ENCODE peak calls at places on chromosomes 11 and 22, in eight cellular contexts. One of them, this sample, is unnamed.

GRCh38 chr11:12223771-12224536 is 113.6 kb downstream of the MICAL2 start:
- DNase-seq in psoas muscle: no peak
- DNase-seq in PC-3: peak; percentile 64
- DNase-seq in heart left ventricle: no peak
- DNase-seq in right atrium auricular region: no peak
- DNase-seq in HCT116: no peak
- DNase-seq in kidney: no peak
- DNase-seq in uterus: no peak
- DNase-seq in this sample: no peak

GRCh38 chr11:133047036-133047800 is 485.1 kb downstream of the OPCML start:
- DNase-seq in psoas muscle: no peak
- DNase-seq in PC-3: no peak
- DNase-seq in heart left ventricle: no peak
- DNase-seq in right atrium auricular region: no peak
- DNase-seq in HCT116: no peak
- DNase-seq in kidney: no peak
- DNase-seq in uterus: no peak
- DNase-seq in this sample: no peak

GRCh38 chr11:7892751-7893356 is 38.2 kb downstream of the OR10A6 start:
- DNase-seq in psoas muscle: no peak
- DNase-seq in PC-3: peak; percentile 81
- DNase-seq in heart left ventricle: no peak
- DNase-seq in right atrium auricular region: no peak
- DNase-seq in HCT116: peak; percentile 22
- DNase-seq in kidney: no peak
- DNase-seq in uterus: no peak
- DNase-seq in this sample: no peak

GRCh38 chr22:28883657-28883916 is 215 bp downstream of the ZNRF3 start:
- DNase-seq in psoas muscle: no peak
- DNase-seq in PC-3: no peak
- DNase-seq in heart left ventricle: no peak
- DNase-seq in right atrium auricular region: no peak
- DNase-seq in HCT116: no peak
- DNase-seq in kidney: no peak
- DNase-seq in uterus: no peak
- DNase-seq in this sample: no peak

GRCh38 chr22:49690454-49690853 is 137.2 kb downstream of the BRD1 start:
- DNase-seq in psoas muscle: no peak
- DNase-seq in PC-3: no peak
- DNase-seq in heart left ventricle: no peak
- DNase-seq in right atrium auricular region: peak; percentile 23
- DNase-seq in HCT116: no peak
- DNase-seq in kidney: no peak
- DNase-seq in uterus: no peak
- DNase-seq in this sample: no peak

GRCh38 chr11:117843666-117844484 is 19.3 kb upstream of the FXYD2 start:
- DNase-seq in psoas muscle: peak; percentile 77
- DNase-seq in PC-3: peak; percentile 82
- DNase-seq in heart left ventricle: peak; percentile 79
- DNase-seq in right atrium auricular region: peak; percentile 83
- DNase-seq in HCT116: peak; percentile 54
- DNase-seq in kidney: peak; percentile 90
- DNase-seq in uterus: peak; percentile 86
- DNase-seq in this sample: peak; percentile 95

GRCh38 chr11:66904561-66904960 is 47.7 kb downstream of the LRFN4 start:
- DNase-seq in psoas muscle: no peak
- DNase-seq in PC-3: peak; percentile 48
- DNase-seq in heart left ventricle: no peak
- DNase-seq in right atrium auricular region: no peak
- DNase-seq in HCT116: no peak
- DNase-seq in kidney: no peak
- DNase-seq in uterus: no peak
- DNase-seq in this sample: no peak

GRCh38 chr11:43072911-43073310 is 238.9 kb upstream of the API5 start:
- DNase-seq in psoas muscle: no peak
- DNase-seq in PC-3: no peak
- DNase-seq in heart left ventricle: no peak
- DNase-seq in right atrium auricular region: no peak
- DNase-seq in HCT116: no peak
- DNase-seq in kidney: no peak
- DNase-seq in uterus: no peak
- DNase-seq in this sample: no peak

GRCh38 chr11:47144541-47144940 is 32.1 kb downstream of the ARFGAP2 start:
- DNase-seq in psoas muscle: no peak
- DNase-seq in PC-3: no peak
- DNase-seq in heart left ventricle: no peak
- DNase-seq in right atrium auricular region: no peak
- DNase-seq in HCT116: no peak
- DNase-seq in kidney: no peak
- DNase-seq in uterus: no peak
- DNase-seq in this sample: no peak

GRCh38 chr11:115678942-115679341 is 174.7 kb upstream of the CADM1 start:
- DNase-seq in psoas muscle: peak; percentile 35
- DNase-seq in PC-3: no peak
- DNase-seq in heart left ventricle: no peak
- DNase-seq in right atrium auricular region: no peak
- DNase-seq in HCT116: no peak
- DNase-seq in kidney: no peak
- DNase-seq in uterus: no peak
- DNase-seq in this sample: peak; percentile 77

GRCh38 chr22:20413217-20414058 is 19.5 kb downstream of the ZNF74 start:
- DNase-seq in psoas muscle: no peak
- DNase-seq in PC-3: no peak
- DNase-seq in heart left ventricle: no peak
- DNase-seq in right atrium auricular region: no peak
- DNase-seq in HCT116: no peak
- DNase-seq in kidney: no peak
- DNase-seq in uterus: no peak
- DNase-seq in this sample: no peak

GRCh38 chr11:2674681-2675131 is 25.1 kb downstream of the KCNQ1OT1 start:
- DNase-seq in psoas muscle: no peak
- DNase-seq in PC-3: no peak
- DNase-seq in heart left ventricle: no peak
- DNase-seq in right atrium auricular region: no peak
- DNase-seq in HCT116: no peak
- DNase-seq in kidney: peak; percentile 61
- DNase-seq in uterus: no peak
- DNase-seq in this sample: no peak

GRCh38 chr11:6388747-6389146 is 1.5 kb upstream of the SMPD1 start:
- DNase-seq in psoas muscle: no peak
- DNase-seq in PC-3: no peak
- DNase-seq in heart left ventricle: no peak
- DNase-seq in right atrium auricular region: no peak
- DNase-seq in HCT116: no peak
- DNase-seq in kidney: no peak
- DNase-seq in uterus: no peak
- DNase-seq in this sample: no peak

GRCh38 chr22:19868773-19869471 is 14.2 kb upstream of the GNB1L start:
- DNase-seq in psoas muscle: peak; percentile 8
- DNase-seq in PC-3: no peak
- DNase-seq in heart left ventricle: no peak
- DNase-seq in right atrium auricular region: no peak
- DNase-seq in HCT116: no peak
- DNase-seq in kidney: peak; percentile 59
- DNase-seq in uterus: peak; percentile 12
- DNase-seq in this sample: peak; percentile 46

GRCh38 chr11:129643031-129643721 is 172.5 kb upstream of the TMEM45B start:
- DNase-seq in psoas muscle: no peak
- DNase-seq in PC-3: peak; percentile 98
- DNase-seq in heart left ventricle: no peak
- DNase-seq in right atrium auricular region: no peak
- DNase-seq in HCT116: no peak
- DNase-seq in kidney: no peak
- DNase-seq in uterus: no peak
- DNase-seq in this sample: no peak

GRCh38 chr22:39449708-39450107 is 7.1 kb upstream of the MGAT3 start:
- DNase-seq in psoas muscle: no peak
- DNase-seq in PC-3: no peak
- DNase-seq in heart left ventricle: no peak
- DNase-seq in right atrium auricular region: no peak
- DNase-seq in HCT116: no peak
- DNase-seq in kidney: no peak
- DNase-seq in uterus: no peak
- DNase-seq in this sample: no peak

GRCh38 chr11:19199037-19199436 is 2.7 kb downstream of the CSRP3 start:
- DNase-seq in psoas muscle: no peak
- DNase-seq in PC-3: no peak
- DNase-seq in heart left ventricle: peak; percentile 29
- DNase-seq in right atrium auricular region: no peak
- DNase-seq in HCT116: no peak
- DNase-seq in kidney: no peak
- DNase-seq in uterus: no peak
- DNase-seq in this sample: no peak

GRCh38 chr11:65425105-65425970 is 2.7 kb downstream of the NEAT1 start:
- DNase-seq in psoas muscle: no peak
- DNase-seq in PC-3: peak; percentile 77
- DNase-seq in heart left ventricle: no peak
- DNase-seq in right atrium auricular region: peak; percentile 59
- DNase-seq in HCT116: peak; percentile 42
- DNase-seq in kidney: peak; percentile 66
- DNase-seq in uterus: peak; percentile 21
- DNase-seq in this sample: no peak

GRCh38 chr22:45918455-45919370 is 58.2 kb downstream of the WNT7B start:
- DNase-seq in psoas muscle: no peak
- DNase-seq in PC-3: peak; percentile 80
- DNase-seq in heart left ventricle: no peak
- DNase-seq in right atrium auricular region: no peak
- DNase-seq in HCT116: no peak
- DNase-seq in kidney: peak; percentile 90
- DNase-seq in uterus: no peak
- DNase-seq in this sample: no peak
- H3K4me1 ChIP-seq in psoas muscle: no peaks in the 10 kb centered on the region
- H3K4me1 ChIP-seq in PC-3: peaks cover 27% of the 10 kb centered on the region
- H3K4me1 ChIP-seq in heart left ventricle: no peaks in the 10 kb centered on the region
- H3K4me1 ChIP-seq in right atrium auricular region: no peaks in the 10 kb centered on the region
- H3K4me1 ChIP-seq in HCT116: peaks cover 25% of the 10 kb centered on the region
- H3K4me1 ChIP-seq in kidney: no peaks in the 10 kb centered on the region
- H3K4me1 ChIP-seq in uterus: no peaks in the 10 kb centered on the region
- H3K4me1 ChIP-seq in this sample: no peaks in the 10 kb centered on the region

DNA sequence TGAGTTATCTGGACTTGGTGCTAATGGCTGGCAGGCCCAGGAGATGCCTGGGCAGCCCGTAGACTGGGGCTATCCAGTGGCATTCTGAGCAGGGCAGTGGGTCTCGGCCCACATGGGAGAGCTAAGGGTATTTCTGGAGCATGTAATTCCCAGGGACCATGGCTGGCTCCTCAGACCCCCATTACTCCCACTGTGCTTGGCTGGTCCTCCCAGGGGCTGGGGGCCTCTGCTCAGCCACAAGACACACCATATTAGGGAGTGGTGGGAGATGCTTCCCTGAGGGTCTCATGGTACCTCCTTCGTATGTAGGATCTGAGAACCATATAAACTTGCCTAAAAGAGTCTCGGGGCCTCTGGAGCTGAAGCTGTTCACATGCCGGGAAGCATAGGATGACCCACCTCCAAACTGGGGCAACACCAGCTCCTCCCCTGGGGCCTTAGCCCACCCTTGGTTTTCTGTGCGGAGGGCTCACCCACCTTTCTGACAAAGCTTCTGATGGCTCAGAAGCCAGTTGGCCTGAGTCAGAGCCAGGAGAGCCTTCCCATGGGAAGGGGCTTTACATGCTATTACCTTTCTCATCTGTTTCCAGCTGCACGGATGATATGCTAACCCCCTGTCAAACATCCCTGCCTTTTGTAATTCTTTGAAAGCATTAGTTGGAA is 9.5 kb upstream of the FTH1 start:
- DNase-seq in psoas muscle: no peak
- DNase-seq in PC-3: no peak
- DNase-seq in heart left ventricle: no peak
- DNase-seq in right atrium auricular region: no peak
- DNase-seq in HCT116: no peak
- DNase-seq in kidney: no peak
- DNase-seq in uterus: no peak
- DNase-seq in this sample: no peak
- H3K4me1 ChIP-seq in psoas muscle: peaks cover 37% of the 10 kb centered on the region
- H3K4me1 ChIP-seq in PC-3: peaks cover 53% of the 10 kb centered on the region
- H3K4me1 ChIP-seq in heart left ventricle: peaks cover 54% of the 10 kb centered on the region
- H3K4me1 ChIP-seq in right atrium auricular region: no peaks in the 10 kb centered on the region
- H3K4me1 ChIP-seq in HCT116: peaks cover 27% of the 10 kb centered on the region
- H3K4me1 ChIP-seq in kidney: peaks cover 33% of the 10 kb centered on the region
- H3K4me1 ChIP-seq in uterus: peaks cover 20% of the 10 kb centered on the region
- H3K4me1 ChIP-seq in this sample: peaks cover 44% of the 10 kb centered on the region

GRCh38 chr11:78078218-78079167 is 1.2 kb downstream of the NDUFC2 start:
- DNase-seq in psoas muscle: no peak
- DNase-seq in PC-3: no peak
- DNase-seq in heart left ventricle: no peak
- DNase-seq in right atrium auricular region: no peak
- DNase-seq in HCT116: no peak
- DNase-seq in kidney: no peak
- DNase-seq in uterus: no peak
- DNase-seq in this sample: no peak

GRCh38 chr11:78074756-78075155 is 4.9 kb downstream of the NDUFC2 start:
- DNase-seq in psoas muscle: no peak
- DNase-seq in PC-3: no peak
- DNase-seq in heart left ventricle: no peak
- DNase-seq in right atrium auricular region: no peak
- DNase-seq in HCT116: no peak
- DNase-seq in kidney: no peak
- DNase-seq in uterus: no peak
- DNase-seq in this sample: no peak

GRCh38 chr11:78080084-78080817 is 589 bp upstream of the NDUFC2 start:
- DNase-seq in psoas muscle: no peak
- DNase-seq in PC-3: no peak
- DNase-seq in heart left ventricle: no peak
- DNase-seq in right atrium auricular region: no peak
- DNase-seq in HCT116: no peak
- DNase-seq in kidney: no peak
- DNase-seq in uterus: no peak
- DNase-seq in this sample: no peak

GRCh38 chr11:78079232-78080083 is at the start of gene NDUFC2:
- DNase-seq in psoas muscle: peak; percentile 82
- DNase-seq in PC-3: peak; percentile 87
- DNase-seq in heart left ventricle: peak; percentile 78
- DNase-seq in right atrium auricular region: peak; percentile 80
- DNase-seq in HCT116: peak; percentile 57
- DNase-seq in kidney: peak; percentile 93
- DNase-seq in uterus: peak; percentile 81
- DNase-seq in this sample: peak; percentile 85

GRCh38 chr11:78076733-78077403 is 2.8 kb downstream of the NDUFC2 start:
- DNase-seq in psoas muscle: no peak
- DNase-seq in PC-3: no peak
- DNase-seq in heart left ventricle: no peak
- DNase-seq in right atrium auricular region: no peak
- DNase-seq in HCT116: no peak
- DNase-seq in kidney: no peak
- DNase-seq in uterus: no peak
- DNase-seq in this sample: no peak
- H3K4me1 ChIP-seq in psoas muscle: peaks cover 35% of the 10 kb centered on the region
- H3K4me1 ChIP-seq in PC-3: peaks cover 33% of the 10 kb centered on the region
- H3K4me1 ChIP-seq in heart left ventricle: peaks cover 35% of the 10 kb centered on the region
- H3K4me1 ChIP-seq in right atrium auricular region: no peaks in the 10 kb centered on the region
- H3K4me1 ChIP-seq in HCT116: peaks cover 17% of the 10 kb centered on the region
- H3K4me1 ChIP-seq in kidney: peaks cover 17% of the 10 kb centered on the region
- H3K4me1 ChIP-seq in uterus: no peaks in the 10 kb centered on the region
- H3K4me1 ChIP-seq in this sample: peaks cover 22% of the 10 kb centered on the region

GRCh38 chr11:44630511-44631210 is 65.2 kb downstream of the CD82 start:
- DNase-seq in psoas muscle: no peak
- DNase-seq in PC-3: no peak
- DNase-seq in heart left ventricle: no peak
- DNase-seq in right atrium auricular region: peak; percentile 40
- DNase-seq in HCT116: no peak
- DNase-seq in kidney: peak; percentile 25
- DNase-seq in uterus: no peak
- DNase-seq in this sample: no peak
- H3K4me1 ChIP-seq in psoas muscle: peaks cover 14% of the 10 kb centered on the region
- H3K4me1 ChIP-seq in PC-3: peaks cover 6% of the 10 kb centered on the region
- H3K4me1 ChIP-seq in heart left ventricle: peaks cover 46% of the 10 kb centered on the region
- H3K4me1 ChIP-seq in right atrium auricular region: no peaks in the 10 kb centered on the region
- H3K4me1 ChIP-seq in HCT116: peaks cover 24% of the 10 kb centered on the region
- H3K4me1 ChIP-seq in kidney: peaks cover 3% of the 10 kb centered on the region
- H3K4me1 ChIP-seq in uterus: no peaks in the 10 kb centered on the region
- H3K4me1 ChIP-seq in this sample: no peaks in the 10 kb centered on the region

GRCh38 chr11:120333801-120334200 is 2.4 kb upstream of the ARHGEF12 start:
- DNase-seq in psoas muscle: no peak
- DNase-seq in PC-3: no peak
- DNase-seq in heart left ventricle: no peak
- DNase-seq in right atrium auricular region: no peak
- DNase-seq in HCT116: no peak
- DNase-seq in kidney: no peak
- DNase-seq in uterus: no peak
- DNase-seq in this sample: no peak
- H3K4me1 ChIP-seq in psoas muscle: peaks cover 15% of the 10 kb centered on the region
- H3K4me1 ChIP-seq in PC-3: peaks cover 44% of the 10 kb centered on the region
- H3K4me1 ChIP-seq in heart left ventricle: peaks cover 43% of the 10 kb centered on the region
- H3K4me1 ChIP-seq in right atrium auricular region: no peaks in the 10 kb centered on the region
- H3K4me1 ChIP-seq in HCT116: peaks cover 61% of the 10 kb centered on the region
- H3K4me1 ChIP-seq in kidney: peaks cover 4% of the 10 kb centered on the region
- H3K4me1 ChIP-seq in uterus: no peaks in the 10 kb centered on the region
- H3K4me1 ChIP-seq in this sample: peaks cover 9% of the 10 kb centered on the region

This sample was measured in mucosa of descending colon.